ENCODE peak calls at places on chromosomes 7 and 10, in four cellular contexts. S is cardiac muscle cell, V is sigmoid colon, F is ascending aorta. O is an unnamed sample.

GRCh38 chr10:80506189-80506575 is 31.5 kb upstream of the SH2D4B start:
- DNase-seq in V (no peak), F (no peak), S (no peak), O (no peak)

GRCh38 chr7:151093748-151094147 is 7.5 kb downstream of the AGAP3 start:
- DNase-seq in F (no peak), V (no peak), S (no peak), O (no peak)

GRCh38 chr10:26725837-26726727 is 28.6 kb downstream of the PDSS1 start:
- DNase-seq in S (peak), V (peak), F (no peak), O (peak)

GRCh38 chr10:132806126-132807061 is 20.4 kb upstream of the NKX6-2 start:
- DNase-seq in V (peak), F (no peak), S (no peak), O (no peak)

GRCh38 chr10:107022600-107023354 is 141.7 kb downstream of the SORCS1 start:
- DNase-seq in S (no peak), F (no peak), V (no peak), O (no peak)

GRCh38 chr10:43352951-43353350 is 18.5 kb upstream of the FXYD4 start:
- DNase-seq in V (no peak), F (no peak), S (no peak), O (no peak)

GRCh38 chr7:15011289-15011688 is 108.7 kb upstream of the DGKB start:
- DNase-seq in V (no peak), S (no peak), F (no peak), O (no peak)

GRCh38 chr7:130821864-130822263 is 87.9 kb upstream of the KLF14 start:
- DNase-seq in F (no peak), V (no peak), S (no peak), O (no peak)

GRCh38 chr10:80893256-80893655 is 355.6 kb downstream of the SH2D4B start:
- DNase-seq in F (no peak), S (no peak), V (no peak), O (no peak)

GRCh38 chr10:101758858-101759257 is 17.1 kb downstream of the FGF8 start:
- DNase-seq in V (no peak), S (no peak), F (no peak), O (no peak)

GRCh38 chr10:34567854-34568253 is 247.2 kb downstream of the PARD3 start:
- DNase-seq in S (no peak), V (no peak), F (no peak), O (no peak)

GRCh38 chr10:79268100-79268670 is 79.1 kb upstream of the PPIF start:
- DNase-seq in V (no peak), S (no peak), F (no peak), O (no peak)

GRCh38 chr7:33733865-33734650 is 171.3 kb upstream of the BMPER start:
- DNase-seq in S (peak), F (no peak), V (no peak), O (no peak)

GRCh38 chr7:131630427-131630826 is 74.0 kb upstream of the PODXL start:
- DNase-seq in V (no peak), F (no peak), S (no peak), O (no peak)

GRCh38 chr10:112280205-112280921 is 2.8 kb upstream of the TECTB start:
- DNase-seq in S (no peak), V (no peak), F (no peak), O (no peak)

GRCh38 chr10:31664803-31665202 is 263.8 kb downstream of the ARHGAP12 start:
- DNase-seq in S (no peak), V (peak), F (no peak), O (peak)

GRCh38 chr7:150322114-150322832 is 882 bp upstream of the LRRC61 start:
- DNase-seq in F (no peak), V (no peak), S (no peak), O (no peak)

GRCh38 chr10:114635797-114636550 is 22.1 kb downstream of the ABLIM1 start:
- DNase-seq in F (no peak), V (no peak), S (no peak), O (no peak)

GRCh38 chr10:114635101-114635500 is 23.0 kb downstream of the ABLIM1 start:
- DNase-seq in S (peak), F (no peak), V (no peak), O (peak)

GRCh38 chr10:114632869-114633715 is 25.0 kb downstream of the ABLIM1 start:
- DNase-seq in F (peak), S (peak), V (peak), O (peak)

GRCh38 chr10:114631678-114632417 is 26.2 kb downstream of the ABLIM1 start:
- DNase-seq in F (no peak), V (peak), S (peak), O (peak)

DNA sequence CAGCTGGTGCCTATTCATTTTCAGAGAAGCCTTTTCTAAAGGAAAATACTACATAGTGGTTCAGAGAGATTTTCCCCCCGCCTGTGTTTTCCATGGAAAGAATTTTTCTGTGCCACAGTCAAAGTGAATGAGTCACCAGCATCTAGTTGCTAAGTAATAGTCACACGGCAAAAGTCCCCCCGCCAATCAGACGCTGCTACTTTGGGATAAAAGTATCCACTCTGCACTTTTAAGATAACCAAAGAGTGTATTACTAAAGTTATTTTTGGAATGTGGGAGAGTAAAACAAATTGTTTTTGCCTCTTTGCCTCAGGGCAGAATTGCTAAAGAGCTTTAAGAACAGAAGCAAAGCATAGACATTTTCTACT is 23.5 kb downstream of the ABLIM1 start:
- DNase-seq in F (peak), S (peak), V (peak), O (peak)
- H3K27ac ChIP-seq in F (peak), S (peak), V (peak), O (peak)

GRCh38 chr7:44470080-44470479 is 20.4 kb downstream of the NUDCD3 start:
- DNase-seq in V (no peak), F (no peak), S (peak), O (peak)
- H3K27ac ChIP-seq in V (no peak), F (no peak), S (peak), O (no peak)

DNA sequence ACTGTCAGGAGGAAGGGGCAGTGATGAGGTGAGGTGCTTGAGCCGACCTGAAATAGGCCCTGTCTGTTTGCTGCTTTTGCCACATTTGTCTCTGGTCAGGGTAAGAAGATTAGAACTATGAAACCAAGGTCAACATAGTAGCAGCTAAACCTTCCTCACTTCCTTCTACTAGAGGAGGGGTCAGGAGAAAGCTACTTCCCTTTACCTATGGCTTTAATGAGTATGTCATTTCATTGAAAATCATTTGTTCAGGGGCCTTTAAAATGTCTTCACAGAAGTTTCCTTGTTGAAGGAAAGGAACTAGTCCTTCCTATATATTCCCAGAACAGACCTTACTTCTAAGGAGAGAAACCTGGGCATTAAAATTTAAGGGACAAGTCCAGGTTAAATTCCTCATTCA is 19.0 kb downstream of the HYAL4 start:
- DNase-seq in S (no peak), F (no peak), V (no peak), O (no peak)
- H3K27ac ChIP-seq in S (no peak), F (no peak), V (no peak), O (no peak)

DNA sequence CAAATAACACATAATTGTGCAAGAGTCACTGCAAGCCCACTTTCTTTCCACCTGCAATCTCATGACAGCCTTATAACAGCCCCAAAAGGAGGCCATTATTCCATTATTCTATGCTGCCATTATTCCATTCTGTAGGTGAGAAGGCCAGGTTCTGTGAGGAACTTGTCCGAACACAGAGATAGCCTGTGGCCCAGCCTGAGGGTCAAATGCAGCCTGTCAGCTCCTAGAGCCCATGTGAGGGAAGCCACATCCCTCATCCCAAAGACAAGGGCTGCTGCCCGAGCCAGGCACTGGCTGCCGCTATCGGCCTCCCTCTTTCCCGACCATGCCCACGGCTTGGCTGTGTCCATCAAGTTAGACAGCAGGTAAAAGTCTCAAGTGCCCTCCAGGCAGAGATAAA is 24.1 kb upstream of the C10orf71 start:
- DNase-seq in F (no peak), S (no peak), V (no peak), O (no peak)
- H3K27ac ChIP-seq in F (no peak), S (no peak), V (no peak), O (no peak)

GRCh38 chr10:86001521-86001920 is 365.1 kb downstream of the GRID1 start:
- DNase-seq in V (no peak), F (no peak), S (no peak), O (no peak)

GRCh38 chr10:86007171-86007570 is 359.4 kb downstream of the GRID1 start:
- DNase-seq in F (no peak), S (no peak), V (no peak), O (no peak)

GRCh38 chr10:86004310-86004709 is 362.3 kb downstream of the GRID1 start:
- DNase-seq in V (no peak), F (no peak), S (no peak), O (no peak)

GRCh38 chr10:85997544-85997943 is 369.1 kb downstream of the GRID1 start:
- DNase-seq in V (no peak), F (no peak), S (no peak), O (no peak)

DNA sequence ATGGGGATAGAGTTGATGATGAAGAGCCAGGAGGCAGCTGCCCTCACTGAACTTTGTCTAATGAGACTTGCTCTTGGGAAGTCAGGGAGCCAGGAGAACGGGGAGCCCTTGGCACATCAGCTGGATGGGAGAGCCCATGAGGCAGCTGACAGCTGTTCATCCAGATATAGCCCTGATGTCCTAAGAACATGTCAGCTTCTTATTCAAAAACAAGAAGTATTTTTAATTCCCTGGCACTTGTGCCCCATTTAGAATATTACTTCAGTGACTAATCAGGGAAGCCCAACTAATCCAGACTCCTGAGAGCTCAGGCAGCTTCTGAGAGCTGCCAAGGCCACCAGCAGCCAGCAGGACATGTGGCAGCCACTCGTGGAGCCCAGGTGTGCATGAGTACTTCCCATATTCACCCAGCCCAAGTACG is 363.4 kb downstream of the GRID1 start:
- DNase-seq in S (no peak), V (no peak), F (no peak), O (no peak)
- H3K27ac ChIP-seq in S (no peak), V (no peak), F (no peak), O (no peak)

GRCh38 chr10:59098811-59099452 is 77.5 kb upstream of the PHYHIPL start:
- DNase-seq in S (peak), F (no peak), V (no peak), O (no peak)
- H3K27ac ChIP-seq in S (no peak), F (no peak), V (peak), O (no peak)

GRCh38 chr7:4185136-4185535 is 497.0 kb upstream of the FOXK1 start:
- DNase-seq in F (no peak), S (no peak), V (no peak), O (no peak)

GRCh38 chr7:4184653-4185052 is 497.4 kb upstream of the FOXK1 start:
- DNase-seq in F (no peak), V (no peak), S (no peak), O (no peak)

GRCh38 chr7:4188646-4189045 is 493.4 kb upstream of the FOXK1 start:
- DNase-seq in S (no peak), V (no peak), F (no peak), O (no peak)

GRCh38 chr7:4186513-4186780 is 495.6 kb upstream of the FOXK1 start:
- DNase-seq in V (no peak), F (no peak), S (no peak), O (no peak)

GRCh38 chr7:4185736-4186512 is 496.2 kb upstream of the FOXK1 start:
- DNase-seq in V (no peak), S (no peak), F (no peak), O (no peak)
- H3K27ac ChIP-seq in V (peak), S (no peak), F (no peak), O (no peak)

GRCh38 chr10:10869592-10869991 is 148.1 kb upstream of the CELF2 start:
- DNase-seq in F (no peak), V (no peak), S (peak), O (no peak)

GRCh38 chr10:10870523-10871241 is 147.0 kb upstream of the CELF2 start:
- DNase-seq in S (no peak), F (no peak), V (no peak), O (peak)

GRCh38 chr10:10860455-10860976 is 157.2 kb upstream of the CELF2 start:
- DNase-seq in S (no peak), F (no peak), V (no peak), O (no peak)

GRCh38 chr10:10865913-10866312 is 151.8 kb upstream of the CELF2 start:
- DNase-seq in F (no peak), S (no peak), V (no peak), O (no peak)

GRCh38 chr10:10865303-10865702 is 152.4 kb upstream of the CELF2 start:
- DNase-seq in V (no peak), S (no peak), F (no peak), O (no peak)
- H3K27ac ChIP-seq in V (peak), S (no peak), F (no peak), O (no peak)